ENCODE peak calls at places on chromosome 2, in four cellular contexts. W, J, I and P are unnamed samples.

GRCh38 chr2:167425113-167425512 is 536.8 kb downstream of the XIRP2 start:
- DNase-seq in W (no peak), J (no peak), I (no peak), P (no peak)

GRCh38 chr2:38741542-38741852 is 9.7 kb downstream of the SRSF7 start:
- DNase-seq in W (no peak), J (no peak), I (no peak), P (no peak)

GRCh38 chr2:555164-555922 is 121.9 kb downstream of the TMEM18 start:
- DNase-seq in W (no peak), J (no peak), I (no peak), P (no peak)

GRCh38 chr2:145410096-145410495 is 890.2 kb upstream of the ZEB2 start:
- DNase-seq in W (no peak), J (no peak), I (peak; percentile 8), P (no peak)

GRCh38 chr2:86482034-86482433 is 40.9 kb downstream of the KDM3A start:
- DNase-seq in W (no peak), J (no peak), I (no peak), P (no peak)

GRCh38 chr2:109409347-109410020 is 204.3 kb downstream of the SEPTIN10 start:
- DNase-seq in W (no peak), J (no peak), I (no peak), P (no peak)

GRCh38 chr2:28767367-28767766 is 15.7 kb downstream of the PPP1CB start:
- DNase-seq in W (no peak), J (no peak), I (no peak), P (no peak)

GRCh38 chr2:63743170-63743975 is 98.3 kb upstream of the UGP2 start:
- DNase-seq in W (no peak), J (no peak), I (no peak), P (no peak)

GRCh38 chr2:73035899-73036778 is 35.4 kb downstream of the SFXN5 start:
- DNase-seq in W (peak; percentile 25), J (no peak), I (no peak), P (peak; percentile 17)

GRCh38 chr2:96402591-96402990 is 67.0 kb downstream of the NCAPH start:
- DNase-seq in W (no peak), J (no peak), I (no peak), P (no peak)

GRCh38 chr2:30505500-30506180 is 58.6 kb downstream of the LCLAT1 start:
- DNase-seq in W (no peak), J (no peak), I (no peak), P (no peak)

GRCh38 chr2:149129433-149129832 is 90.9 kb downstream of the LYPD6B start:
- DNase-seq in W (no peak), J (no peak), I (peak; percentile 48), P (no peak)

GRCh38 chr2:26685312-26685711 is 7.2 kb upstream of the KCNK3 start:
- DNase-seq in W (no peak), J (no peak), I (no peak), P (no peak)

GRCh38 chr2:111194835-111195621 is 74.3 kb downstream of the BCL2L11 start:
- DNase-seq in W (no peak), J (no peak), I (no peak), P (no peak)

GRCh38 chr2:165725421-165725820 is 68.6 kb downstream of the GALNT3 start:
- DNase-seq in W (no peak), J (no peak), I (peak; percentile 62), P (no peak)

GRCh38 chr2:230974096-230974913 is 21.6 kb upstream of the SPATA3 start:
- DNase-seq in W (no peak), J (no peak), I (peak; percentile 91), P (no peak)

GRCh38 chr2:1773883-1774282 is 29.6 kb upstream of the PXDN start:
- DNase-seq in W (no peak), J (no peak), I (no peak), P (no peak)

GRCh38 chr2:32947484-32948143 is 861 bp downstream of the LTBP1 start:
- DNase-seq in W (no peak), J (no peak), I (peak; percentile 51), P (peak; percentile 62)

GRCh38 chr2:233280114-233280693 is 27.4 kb upstream of the SAG start:
- DNase-seq in W (no peak), J (no peak), I (no peak), P (no peak)

GRCh38 chr2:15756011-15756550 is 164.4 kb downstream of the DDX1 start:
- DNase-seq in W (no peak), J (no peak), I (no peak), P (no peak)

GRCh38 chr2:164735309-164735919 is 106.2 kb downstream of the COBLL1 start:
- DNase-seq in W (no peak), J (no peak), I (no peak), P (no peak)

GRCh38 chr2:101697124-101697793 is at the start of gene MAP4K4:
- DNase-seq in W (peak; percentile 55), J (peak; percentile 51), I (peak; percentile 84), P (peak; percentile 78)

GRCh38 chr2:25255745-25256485 is 85.8 kb downstream of the DNMT3A start:
- DNase-seq in W (no peak), J (no peak), I (no peak), P (no peak)

GRCh38 chr2:167551411-167551810 is 663.1 kb downstream of the XIRP2 start:
- DNase-seq in W (no peak), J (no peak), I (peak; percentile 4), P (no peak)